ENCODE peak calls at places on chromosomes 5 and 9, in seven cellular contexts. One of them, this sample, is unnamed.

GRCh38 chr5:150143725-150144058 is 12.0 kb downstream of the PDGFRB start:
- DNase-seq in NB4: no peak
- DNase-seq in HCT116: no peak
- DNase-seq in lower leg skin: no peak
- DNase-seq in A549: no peak
- DNase-seq in Peyer's patch: no peak
- DNase-seq in suprapubic skin: no peak
- DNase-seq in this sample: no peak

GRCh38 chr5:139100825-139101224 is 97.3 kb downstream of the SIL1 start:
- DNase-seq in Peyer's patch: no peak
- DNase-seq in HCT116: peak
- DNase-seq in suprapubic skin: no peak
- DNase-seq in lower leg skin: no peak
- DNase-seq in NB4: no peak
- DNase-seq in A549: peak
- DNase-seq in this sample: no peak

GRCh38 chr5:157143127-157143959 is 678 bp upstream of the MED7 start:
- DNase-seq in suprapubic skin: peak
- DNase-seq in A549: peak
- DNase-seq in NB4: peak
- DNase-seq in Peyer's patch: peak
- DNase-seq in lower leg skin: peak
- DNase-seq in HCT116: no peak
- DNase-seq in this sample: peak

GRCh38 chr5:161548472-161549094 is 2.1 kb upstream of the GABRB2 start:
- DNase-seq in Peyer's patch: no peak
- DNase-seq in HCT116: no peak
- DNase-seq in lower leg skin: no peak
- DNase-seq in NB4: no peak
- DNase-seq in A549: no peak
- DNase-seq in suprapubic skin: no peak
- DNase-seq in this sample: no peak

GRCh38 chr9:36542355-36542754 is 30.3 kb upstream of the MELK start:
- DNase-seq in HCT116: no peak
- DNase-seq in NB4: no peak
- DNase-seq in Peyer's patch: no peak
- DNase-seq in A549: no peak
- DNase-seq in lower leg skin: no peak
- DNase-seq in suprapubic skin: no peak
- DNase-seq in this sample: no peak

GRCh38 chr9:20569525-20569924 is 52.8 kb downstream of the MLLT3 start:
- DNase-seq in suprapubic skin: no peak
- DNase-seq in lower leg skin: no peak
- DNase-seq in NB4: no peak
- DNase-seq in HCT116: no peak
- DNase-seq in A549: peak
- DNase-seq in Peyer's patch: no peak
- DNase-seq in this sample: no peak

GRCh38 chr5:137282216-137282615 is 216.9 kb downstream of the SPOCK1 start:
- DNase-seq in NB4: no peak
- DNase-seq in Peyer's patch: no peak
- DNase-seq in lower leg skin: no peak
- DNase-seq in HCT116: no peak
- DNase-seq in suprapubic skin: no peak
- DNase-seq in A549: peak
- DNase-seq in this sample: no peak

GRCh38 chr5:32024751-32025150 is 149.4 kb downstream of the GOLPH3 start:
- DNase-seq in NB4: no peak
- DNase-seq in Peyer's patch: no peak
- DNase-seq in suprapubic skin: no peak
- DNase-seq in lower leg skin: no peak
- DNase-seq in A549: no peak
- DNase-seq in HCT116: no peak
- DNase-seq in this sample: no peak

GRCh38 chr5:57036621-57037160 is 84.8 kb upstream of the MIER3 start:
- DNase-seq in HCT116: no peak
- DNase-seq in lower leg skin: no peak
- DNase-seq in Peyer's patch: no peak
- DNase-seq in suprapubic skin: no peak
- DNase-seq in A549: no peak
- DNase-seq in NB4: no peak
- DNase-seq in this sample: no peak

GRCh38 chr5:148391422-148391821 is 7.7 kb downstream of the FBXO38 start:
- DNase-seq in HCT116: no peak
- DNase-seq in A549: no peak
- DNase-seq in Peyer's patch: no peak
- DNase-seq in NB4: no peak
- DNase-seq in lower leg skin: no peak
- DNase-seq in suprapubic skin: no peak
- DNase-seq in this sample: no peak

GRCh38 chr5:2749514-2750025 is 1.9 kb downstream of the IRX2 start:
- DNase-seq in NB4: no peak
- DNase-seq in Peyer's patch: no peak
- DNase-seq in lower leg skin: no peak
- DNase-seq in HCT116: no peak
- DNase-seq in suprapubic skin: no peak
- DNase-seq in A549: no peak
- DNase-seq in this sample: no peak

GRCh38 chr5:43008369-43009158 is 31.6 kb downstream of the ANXA2R start:
- DNase-seq in HCT116: peak
- DNase-seq in A549: peak
- DNase-seq in Peyer's patch: peak
- DNase-seq in NB4: peak
- DNase-seq in lower leg skin: peak
- DNase-seq in suprapubic skin: peak
- DNase-seq in this sample: peak
- TF ChIP-seq POLR2A in HCT116: no peak
- TF ChIP-seq POLR2A in A549: peak
- TF ChIP-seq POLR2A in Peyer's patch: peak
- TF ChIP-seq POLR2A in NB4: peak
- TF ChIP-seq POLR2A in lower leg skin: no peak
- TF ChIP-seq POLR2A in suprapubic skin: no peak
- TF ChIP-seq POLR2A in this sample: peak

GRCh38 chr9:63859475-63860215 is 1425.4 kb downstream of the FOXD4L5 start:
- DNase-seq in suprapubic skin: peak
- DNase-seq in Peyer's patch: no peak
- DNase-seq in NB4: no peak
- DNase-seq in A549: peak
- DNase-seq in lower leg skin: no peak
- DNase-seq in HCT116: peak
- DNase-seq in this sample: no peak
- TF ChIP-seq POLR2A in suprapubic skin: no peak
- TF ChIP-seq POLR2A in Peyer's patch: no peak
- TF ChIP-seq POLR2A in NB4: no peak
- TF ChIP-seq POLR2A in A549: no peak
- TF ChIP-seq POLR2A in lower leg skin: no peak
- TF ChIP-seq POLR2A in HCT116: no peak
- TF ChIP-seq POLR2A in this sample: no peak

DNA sequence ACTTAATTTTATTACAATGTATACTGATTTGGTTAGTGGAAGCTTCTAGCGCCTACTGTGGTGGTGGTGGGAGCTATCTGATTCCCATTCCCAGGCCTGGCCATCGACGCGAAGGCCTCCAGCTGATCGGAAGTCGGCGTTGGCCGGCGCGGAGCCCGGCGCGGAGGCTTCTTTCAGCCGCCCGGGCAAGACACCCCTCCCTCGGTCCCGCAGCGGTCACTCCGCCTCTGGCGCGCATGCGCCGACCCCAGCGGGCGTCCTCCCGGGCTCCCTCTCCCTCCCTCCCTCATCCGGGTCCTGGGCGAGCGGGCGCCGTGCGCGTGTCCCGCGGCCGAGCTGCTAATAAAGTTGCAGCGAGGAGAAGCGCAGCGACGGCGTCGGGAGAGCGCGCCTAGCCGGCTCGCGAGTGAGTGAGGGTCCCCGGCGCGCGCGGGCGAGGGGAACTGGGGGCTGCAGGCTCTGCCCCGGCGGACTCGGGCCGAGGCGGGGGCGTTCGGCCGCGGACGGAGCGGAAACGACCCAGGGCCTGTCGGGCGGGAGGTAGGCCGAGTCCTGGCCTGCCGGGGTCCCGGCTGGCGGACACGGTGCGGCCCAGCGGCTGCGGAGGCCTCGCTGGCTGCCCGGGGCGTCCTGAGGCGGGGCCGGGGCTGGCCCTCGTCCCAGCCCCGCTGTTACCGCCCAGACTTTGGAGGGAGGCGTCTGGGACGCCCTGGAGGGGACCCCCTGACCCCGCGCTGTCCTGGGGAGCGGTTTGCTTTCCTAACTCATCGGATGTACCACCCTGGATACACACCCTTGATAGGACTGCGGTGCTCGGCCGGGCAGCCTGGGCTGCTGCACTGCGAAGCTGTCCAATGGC is at the start of gene SMAD5:
- DNase-seq in A549: peak
- DNase-seq in suprapubic skin: peak
- DNase-seq in HCT116: peak
- DNase-seq in NB4: peak
- DNase-seq in lower leg skin: peak
- DNase-seq in Peyer's patch: peak
- DNase-seq in this sample: peak
- TF ChIP-seq POLR2A in A549: peak
- TF ChIP-seq POLR2A in suprapubic skin: no peak
- TF ChIP-seq POLR2A in HCT116: peak
- TF ChIP-seq POLR2A in NB4: peak
- TF ChIP-seq POLR2A in lower leg skin: peak
- TF ChIP-seq POLR2A in Peyer's patch: peak
- TF ChIP-seq POLR2A in this sample: peak

GRCh38 chr5:171121638-171122037 is 187.4 kb upstream of the TLX3 start:
- DNase-seq in NB4: no peak
- DNase-seq in HCT116: no peak
- DNase-seq in suprapubic skin: no peak
- DNase-seq in A549: no peak
- DNase-seq in lower leg skin: no peak
- DNase-seq in Peyer's patch: no peak
- DNase-seq in this sample: no peak
- TF ChIP-seq POLR2A in NB4: no peak
- TF ChIP-seq POLR2A in HCT116: no peak
- TF ChIP-seq POLR2A in suprapubic skin: no peak
- TF ChIP-seq POLR2A in A549: no peak
- TF ChIP-seq POLR2A in lower leg skin: no peak
- TF ChIP-seq POLR2A in Peyer's patch: no peak
- TF ChIP-seq POLR2A in this sample: no peak

DNA sequence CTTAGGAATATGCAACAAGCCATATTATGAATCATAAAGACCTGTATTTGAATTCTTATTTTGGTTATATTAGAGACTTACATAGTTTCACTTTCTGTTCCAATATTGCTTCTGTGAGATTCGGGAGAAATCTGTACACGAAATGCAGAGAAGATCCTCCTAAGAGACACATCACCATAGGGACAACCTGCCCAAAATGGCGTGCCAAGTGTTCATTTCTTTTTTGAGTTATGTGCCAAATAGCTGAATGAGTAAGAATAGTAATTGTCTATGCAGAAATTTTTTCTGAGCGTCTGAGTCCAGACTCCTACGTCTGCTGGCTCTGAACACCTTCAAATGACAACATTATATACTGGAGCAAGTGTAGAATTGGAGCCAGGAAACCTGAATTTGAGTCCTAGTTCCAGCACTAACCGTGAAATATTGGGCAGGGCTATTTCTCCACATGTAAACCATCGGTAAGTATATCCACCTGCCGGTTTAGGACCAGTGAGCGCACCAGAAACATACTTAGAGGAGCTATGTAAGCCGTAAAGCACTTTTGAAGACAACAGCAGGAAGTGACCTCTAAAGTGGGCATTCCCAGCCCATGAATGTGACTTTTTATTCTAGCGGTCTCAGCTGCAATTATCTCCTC is 163.9 kb upstream of the DMRT1 start:
- DNase-seq in suprapubic skin: no peak
- DNase-seq in NB4: no peak
- DNase-seq in A549: no peak
- DNase-seq in Peyer's patch: no peak
- DNase-seq in lower leg skin: no peak
- DNase-seq in HCT116: no peak
- DNase-seq in this sample: no peak
- TF ChIP-seq POLR2A in suprapubic skin: no peak
- TF ChIP-seq POLR2A in NB4: no peak
- TF ChIP-seq POLR2A in A549: no peak
- TF ChIP-seq POLR2A in Peyer's patch: no peak
- TF ChIP-seq POLR2A in lower leg skin: no peak
- TF ChIP-seq POLR2A in HCT116: no peak
- TF ChIP-seq POLR2A in this sample: no peak